ENCODE peak calls at places on chromosomes 3 and 15, in six cellular contexts. X, P, A, R, V and S are unnamed samples.

GRCh38 chr3:98829246-98829832 is 66.2 kb downstream of the ST3GAL6 start:
- DNase-seq in R (no peak), X (no peak), P (no peak), V (no peak), A (no peak), S (no peak)

GRCh38 chr3:101042996-101043686 is 49.9 kb upstream of the ABI3BP start:
- DNase-seq in R (no peak), X (no peak), V (no peak), P (no peak), A (no peak), S (no peak)

GRCh38 chr3:124429129-124429815 is 301.0 kb upstream of the UMPS start:
- DNase-seq in A (no peak), R (peak; percentile 69), P (no peak), V (no peak), X (no peak), S (no peak)

GRCh38 chr3:114411811-114412803 is 118.3 kb downstream of the TIGIT start:
- DNase-seq in X (peak; percentile 4), R (no peak), A (no peak), V (no peak), P (no peak), S (no peak)

GRCh38 chr3:43249405-43249804 is 36.9 kb upstream of the SNRK start:
- DNase-seq in V (no peak), P (no peak), X (no peak), A (no peak), R (no peak), S (no peak)

GRCh38 chr3:191889781-191890180 is 428.8 kb downstream of the PYDC2 start:
- DNase-seq in X (no peak), R (no peak), V (no peak), P (no peak), A (no peak), S (no peak)

GRCh38 chr3:56342475-56342874 is 125.8 kb downstream of the ERC2 start:
- DNase-seq in P (no peak), A (no peak), V (no peak), X (no peak), R (no peak), S (no peak)

GRCh38 chr15:90099868-90100854 is 2.1 kb downstream of the IDH2 start:
- DNase-seq in V (no peak), P (no peak), X (no peak), R (no peak), A (no peak), S (peak; percentile 51)

GRCh38 chr15:75723171-75723846 is 10.7 kb upstream of the CSPG4 start:
- DNase-seq in V (no peak), A (no peak), P (no peak), X (no peak), R (no peak), S (no peak)

GRCh38 chr15:91866371-91866905 is 12.9 kb downstream of the SLCO3A1 start:
- DNase-seq in A (no peak), V (no peak), P (no peak), R (no peak), X (no peak), S (no peak)

GRCh38 chr15:70792171-70792573 is 28.8 kb upstream of the UACA start:
- DNase-seq in V (no peak), X (no peak), P (no peak), R (peak; percentile 91), A (no peak), S (no peak)

GRCh38 chr3:50687127-50687751 is 12.5 kb downstream of the DOCK3 start:
- DNase-seq in A (no peak), X (no peak), R (no peak), V (no peak), P (no peak), S (no peak)

GRCh38 chr15:89112341-89112971 is 24.2 kb downstream of the ABHD2 start:
- DNase-seq in P (no peak), A (no peak), V (no peak), X (no peak), R (no peak), S (no peak)

GRCh38 chr3:32200490-32200889 is 38.0 kb upstream of the CMTM8 start:
- DNase-seq in R (no peak), V (no peak), X (no peak), P (no peak), A (no peak), S (no peak)

GRCh38 chr3:53130179-53131135 is at the start of gene RFT1:
- DNase-seq in A (peak; percentile 92), X (peak; percentile 97), R (peak; percentile 89), P (peak; percentile 94), V (peak; percentile 97), S (peak; percentile 92)

GRCh38 chr15:86608461-86608860 is 528.8 kb downstream of the AGBL1 start:
- DNase-seq in X (no peak), R (no peak), A (no peak), P (no peak), V (peak; percentile 47), S (no peak)